ENCODE peak calls at places on chromosomes 7 and 10, in ten cellular contexts. Z, R, T, G, M, S, O, D, L and Q are unnamed samples. For H3K4me1, the result is how much of the 10 kb centered on the place peaks cover.

GRCh38 chr10:90860790-90861189 is 3.0 kb upstream of the HTR7 start:
- DNase-seq in Z (no peak), R (no peak), T (no peak), G (no peak), M (no peak), S (no peak), O (no peak), D (no peak), L (no peak), Q (no peak)

GRCh38 chr7:156236936-156237599 is 403.5 kb upstream of the RNF32 start:
- DNase-seq in Z (no peak), R (no peak), T (no peak), G (no peak), M (no peak), S (no peak), O (no peak), D (no peak), L (no peak), Q (no peak)

GRCh38 chr10:14839305-14839695 is 1.2 kb downstream of the HSPA14 start:
- DNase-seq in Z (no peak), R (no peak), T (no peak), G (peak), M (no peak), S (no peak), O (peak), D (no peak), L (peak), Q (peak)

GRCh38 chr10:15168296-15168780 is at the start of gene NMT2:
- DNase-seq in Z (no peak), R (peak), T (peak), G (peak), M (peak), S (no peak), O (no peak), D (peak), L (peak), Q (peak)

GRCh38 chr7:30251708-30252329 is 32.6 kb upstream of the ZNRF2 start:
- DNase-seq in Z (no peak), R (no peak), T (no peak), G (peak), M (no peak), S (no peak), O (no peak), D (peak), L (no peak), Q (no peak)

GRCh38 chr7:129664029-129665012 is 52.8 kb downstream of the NRF1 start:
- DNase-seq in Z (no peak), R (no peak), T (no peak), G (peak), M (peak), S (peak), O (peak), D (no peak), L (no peak), Q (no peak)

GRCh38 chr7:17320102-17320497 is 21.6 kb downstream of the AHR start:
- DNase-seq in Z (no peak), R (no peak), T (no peak), G (no peak), M (no peak), S (peak), O (no peak), D (no peak), L (no peak), Q (no peak)

GRCh38 chr7:102186306-102186705 is 100.4 kb upstream of the SH2B2 start:
- DNase-seq in Z (no peak), R (no peak), T (no peak), G (no peak), M (no peak), S (no peak), O (no peak), D (no peak), L (no peak), Q (no peak)

GRCh38 chr10:71729023-71729649 is 9.6 kb upstream of the C10orf105 start:
- DNase-seq in Z (peak), R (peak), T (peak), G (no peak), M (peak), S (no peak), O (no peak), D (peak), L (peak), Q (peak)

GRCh38 chr7:129187681-129188371 is 607 bp upstream of the SMO start:
- DNase-seq in Z (no peak), R (no peak), T (no peak), G (no peak), M (peak), S (no peak), O (no peak), D (no peak), L (no peak), Q (no peak)

GRCh38 chr7:28681693-28682092 is 269.4 kb downstream of the CREB5 start:
- DNase-seq in Z (no peak), R (no peak), T (no peak), G (no peak), M (no peak), S (no peak), O (no peak), D (no peak), L (no peak), Q (no peak)

GRCh38 chr7:12052211-12052610 is 158.9 kb upstream of the TMEM106B start:
- DNase-seq in Z (no peak), R (no peak), T (no peak), G (no peak), M (no peak), S (no peak), O (no peak), D (no peak), L (no peak), Q (no peak)

GRCh38 chr10:3292601-3293000 is 120.0 kb upstream of the PITRM1 start:
- DNase-seq in Z (no peak), R (no peak), T (no peak), G (no peak), M (no peak), S (no peak), O (no peak), D (no peak), L (no peak), Q (no peak)

GRCh38 chr10:34687434-34688205 is 127.5 kb downstream of the PARD3 start:
- DNase-seq in Z (no peak), R (no peak), T (no peak), G (no peak), M (no peak), S (peak), O (peak), D (peak), L (no peak), Q (no peak)

GRCh38 chr7:50640256-50640655 is 75.1 kb upstream of the DDC start:
- DNase-seq in Z (peak), R (no peak), T (no peak), G (no peak), M (no peak), S (no peak), O (no peak), D (no peak), L (no peak), Q (no peak)

GRCh38 chr7:149872419-149873073 is 1.2 kb upstream of the ATP6V0E2 start:
- DNase-seq in Z (peak), R (peak), T (peak), G (peak), M (peak), S (peak), O (peak), D (peak), L (peak), Q (peak)

GRCh38 chr10:11425288-11425595 is 186.2 kb downstream of the USP6NL start:
- DNase-seq in Z (no peak), R (no peak), T (no peak), G (no peak), M (no peak), S (no peak), O (peak), D (no peak), L (no peak), Q (no peak)

GRCh38 chr7:32941996-32942782 is 15.1 kb upstream of the FKBP9 start:
- DNase-seq in Z (peak), R (peak), T (peak), G (peak), M (peak), S (peak), O (peak), D (peak), L (peak), Q (peak)

DNA sequence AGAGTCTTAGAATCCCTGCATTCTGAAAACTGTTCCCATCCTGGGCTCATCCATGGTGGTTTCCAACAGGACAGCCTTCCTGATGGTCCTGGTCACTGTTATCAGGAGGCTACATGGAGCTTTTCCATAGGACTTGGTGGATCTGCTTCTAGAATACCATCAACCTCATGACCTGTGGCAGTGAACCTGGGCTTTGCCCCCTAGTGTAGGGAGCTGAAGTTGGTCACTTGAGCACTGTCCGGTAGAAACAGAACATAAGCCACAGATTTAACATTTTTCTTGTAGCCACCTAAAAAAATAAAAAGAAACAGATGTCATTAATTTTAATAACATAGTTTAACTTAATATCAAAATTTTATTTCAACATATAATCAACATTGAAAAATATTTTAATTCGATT is 165.8 kb downstream of the TMEM178B start:
- DNase-seq in Z (no peak), R (no peak), T (no peak), G (no peak), M (no peak), S (no peak), O (no peak), D (no peak), L (no peak), Q (no peak)
- TF ChIP-seq CTCF in Z (no peak), R (no peak), T (no peak), G (no peak), M (no peak), S (no peak), O (no peak), D (no peak), L (no peak), Q (no peak)

GRCh38 chr10:58352956-58353610 is 18.3 kb downstream of the UBE2D1 start:
- DNase-seq in Z (no peak), R (no peak), T (no peak), G (no peak), M (no peak), S (peak), O (no peak), D (no peak), L (no peak), Q (no peak)

GRCh38 chr10:58351616-58352578 is 17.1 kb downstream of the UBE2D1 start:
- DNase-seq in Z (no peak), R (no peak), T (no peak), G (no peak), M (no peak), S (no peak), O (no peak), D (no peak), L (no peak), Q (no peak)

GRCh38 chr10:58350023-58350422 is 15.2 kb downstream of the UBE2D1 start:
- DNase-seq in Z (no peak), R (no peak), T (no peak), G (no peak), M (no peak), S (no peak), O (no peak), D (no peak), L (no peak), Q (no peak)

GRCh38 chr10:58348571-58349033 is 13.8 kb downstream of the UBE2D1 start:
- DNase-seq in Z (no peak), R (no peak), T (no peak), G (peak), M (no peak), S (no peak), O (no peak), D (no peak), L (no peak), Q (no peak)

DNA sequence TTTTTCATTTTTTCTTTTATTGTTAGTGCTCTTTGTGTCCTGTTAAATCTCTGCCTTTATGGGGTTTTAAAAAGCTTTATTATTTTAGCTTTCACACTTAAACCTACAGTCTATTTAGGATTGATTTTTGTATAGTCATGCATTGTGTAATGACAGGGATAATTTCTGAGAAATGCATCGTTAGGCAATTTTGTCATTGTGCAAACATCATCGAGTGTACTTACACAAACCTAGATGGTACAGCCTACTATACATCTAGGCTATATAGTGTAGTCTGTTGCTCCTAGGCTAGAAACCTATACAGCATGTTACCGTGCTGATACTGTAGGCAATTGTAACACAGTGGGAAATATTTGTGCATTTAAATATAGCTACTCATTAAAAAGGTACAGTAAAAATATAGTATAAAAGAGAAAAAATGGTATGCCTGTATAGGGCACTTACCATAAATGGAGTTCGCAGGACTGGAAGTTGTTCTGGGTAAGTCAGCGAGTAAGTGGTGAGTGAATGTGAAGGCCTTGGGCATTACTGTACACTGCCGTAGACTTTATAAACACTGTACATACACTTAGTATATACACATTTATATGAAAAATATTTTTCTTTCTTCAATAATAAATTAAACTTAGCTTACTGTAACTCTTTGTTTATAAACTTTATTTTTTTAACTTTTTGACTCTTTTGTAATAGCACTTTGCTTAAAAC is 16.0 kb downstream of the UBE2D1 start:
- DNase-seq in Z (no peak), R (no peak), T (no peak), G (no peak), M (no peak), S (peak), O (peak), D (no peak), L (no peak), Q (no peak)
- H3K4me1 ChIP-seq in Z (under half), R (under half), T (half or more), G (under half), M (under half), S (under half), O (under half), D (under half), L (under half), Q (under half)

GRCh38 chr10:43667317-43667731 is 18.6 kb upstream of the ZNF32 start:
- DNase-seq in Z (no peak), R (peak), T (no peak), G (peak), M (peak), S (peak), O (peak), D (peak), L (no peak), Q (no peak)
- H3K4me3 ChIP-seq in Z (no peak), R (peak), T (no peak), G (peak), M (no peak), S (no peak), O (no peak), D (no peak), L (no peak), Q (no peak)

GRCh38 chr7:44761207-44762161 is 12.8 kb downstream of the ZMIZ2 start:
- DNase-seq in Z (no peak), R (peak), T (peak), G (no peak), M (no peak), S (no peak), O (peak), D (no peak), L (peak), Q (peak)
- TF ChIP-seq CTCF in Z (no peak), R (no peak), T (no peak), G (no peak), M (no peak), S (no peak), O (no peak), D (no peak), L (no peak), Q (no peak)

GRCh38 chr10:32687116-32687515 is 241.2 kb downstream of the CCDC7 start:
- DNase-seq in Z (no peak), R (no peak), T (no peak), G (no peak), M (no peak), S (peak), O (no peak), D (no peak), L (no peak), Q (no peak)
- H3K4me1 ChIP-seq in Z (under half), R (under half), T (under half), G (under half), M (under half), S (under half), O (under half), D (under half), L (under half), Q (under half)